ENCODE peak calls at places on chromosomes 7 and 10, in four cellular contexts. One of them, this sample, is unnamed.

GRCh38 chr7:69982197-69982596 is 383.9 kb downstream of the AUTS2 start:
- DNase-seq in thoracic aorta: no peak
- DNase-seq in colonic mucosa: no peak
- DNase-seq in fibroblast of mammary gland: peak
- DNase-seq in this sample: no peak

GRCh38 chr10:120978589-120979252 is 127.6 kb downstream of the WDR11 start:
- DNase-seq in fibroblast of mammary gland: peak
- DNase-seq in colonic mucosa: peak
- DNase-seq in thoracic aorta: no peak
- DNase-seq in this sample: no peak

GRCh38 chr10:88117227-88117626 is 253.8 kb downstream of the PTEN start:
- DNase-seq in colonic mucosa: no peak
- DNase-seq in thoracic aorta: no peak
- DNase-seq in fibroblast of mammary gland: no peak
- DNase-seq in this sample: no peak

GRCh38 chr10:31947144-31947926 is 18.7 kb upstream of the ARHGAP12 start:
- DNase-seq in colonic mucosa: peak
- DNase-seq in fibroblast of mammary gland: peak
- DNase-seq in thoracic aorta: no peak
- DNase-seq in this sample: peak

GRCh38 chr10:72365106-72365505 is 10.4 kb upstream of the DNAJB12 start:
- DNase-seq in thoracic aorta: no peak
- DNase-seq in fibroblast of mammary gland: no peak
- DNase-seq in colonic mucosa: no peak
- DNase-seq in this sample: no peak

GRCh38 chr10:94123253-94123995 is 129.7 kb downstream of the PLCE1 start:
- DNase-seq in colonic mucosa: no peak
- DNase-seq in fibroblast of mammary gland: peak
- DNase-seq in thoracic aorta: no peak
- DNase-seq in this sample: peak

GRCh38 chr10:26478061-26478460 is 39.9 kb downstream of the APBB1IP start:
- DNase-seq in colonic mucosa: no peak
- DNase-seq in fibroblast of mammary gland: no peak
- DNase-seq in thoracic aorta: no peak
- DNase-seq in this sample: no peak

GRCh38 chr10:112628951-112629604 is 182.1 kb downstream of the VTI1A start:
- DNase-seq in fibroblast of mammary gland: no peak
- DNase-seq in thoracic aorta: no peak
- DNase-seq in colonic mucosa: no peak
- DNase-seq in this sample: no peak

GRCh38 chr10:130395248-130395936 is 259.2 kb downstream of the GLRX3 start:
- DNase-seq in thoracic aorta: no peak
- DNase-seq in fibroblast of mammary gland: no peak
- DNase-seq in colonic mucosa: no peak
- DNase-seq in this sample: no peak

GRCh38 chr10:86650151-86650550 is 4.2 kb upstream of the OPN4 start:
- DNase-seq in thoracic aorta: no peak
- DNase-seq in colonic mucosa: no peak
- DNase-seq in fibroblast of mammary gland: no peak
- DNase-seq in this sample: no peak

GRCh38 chr7:151798851-151799428 is 78.0 kb downstream of the PRKAG2 start:
- DNase-seq in thoracic aorta: no peak
- DNase-seq in colonic mucosa: no peak
- DNase-seq in fibroblast of mammary gland: peak
- DNase-seq in this sample: no peak

GRCh38 chr7:142939226-142939910 is at the start of gene LLCFC1:
- DNase-seq in colonic mucosa: no peak
- DNase-seq in fibroblast of mammary gland: no peak
- DNase-seq in thoracic aorta: no peak
- DNase-seq in this sample: peak

GRCh38 chr7:33903770-33904679 is 1.3 kb upstream of the BMPER start:
- DNase-seq in thoracic aorta: no peak
- DNase-seq in colonic mucosa: peak
- DNase-seq in fibroblast of mammary gland: peak
- DNase-seq in this sample: peak

GRCh38 chr7:110595694-110596093 is 495.2 kb upstream of the LRRN3 start:
- DNase-seq in fibroblast of mammary gland: no peak
- DNase-seq in colonic mucosa: no peak
- DNase-seq in thoracic aorta: no peak
- DNase-seq in this sample: no peak
- TF ChIP-seq CTCF in fibroblast of mammary gland: no peak
- TF ChIP-seq CTCF in colonic mucosa: no peak
- TF ChIP-seq CTCF in thoracic aorta: no peak
- TF ChIP-seq CTCF in this sample: no peak

DNA sequence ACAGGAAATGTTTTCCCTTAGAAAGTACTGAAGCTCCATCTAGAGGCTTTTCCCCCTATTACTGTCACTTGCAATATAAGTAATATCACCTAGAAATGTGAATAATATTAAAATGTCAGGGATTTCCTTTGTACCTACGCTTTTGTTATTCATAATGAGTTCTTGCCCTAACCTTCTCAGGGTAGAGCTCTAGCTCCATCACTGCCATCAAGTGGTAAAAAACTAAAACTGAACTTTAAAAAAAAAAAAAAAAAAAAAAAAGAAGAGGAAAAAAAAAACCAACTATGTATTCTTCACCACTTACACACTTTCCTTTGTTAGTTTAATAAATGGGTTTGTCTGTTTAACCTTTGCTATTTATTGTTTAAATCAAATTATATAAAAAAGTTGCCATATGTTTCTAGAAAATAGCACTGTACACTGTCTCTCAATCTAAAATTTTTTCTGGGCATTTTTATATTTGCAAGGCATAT is 49.9 kb downstream of the DNAJC1 start:
- DNase-seq in colonic mucosa: no peak
- DNase-seq in fibroblast of mammary gland: peak
- DNase-seq in thoracic aorta: no peak
- DNase-seq in this sample: no peak
- TF ChIP-seq CTCF in colonic mucosa: peak
- TF ChIP-seq CTCF in fibroblast of mammary gland: peak
- TF ChIP-seq CTCF in thoracic aorta: peak
- TF ChIP-seq CTCF in this sample: no peak

GRCh38 chr10:132940791-132941465 is 1.4 kb downstream of the CFAP46 start:
- DNase-seq in colonic mucosa: no peak
- DNase-seq in thoracic aorta: no peak
- DNase-seq in fibroblast of mammary gland: no peak
- DNase-seq in this sample: no peak

GRCh38 chr10:132941640-132942051 is 724 bp downstream of the CFAP46 start:
- DNase-seq in colonic mucosa: no peak
- DNase-seq in fibroblast of mammary gland: no peak
- DNase-seq in thoracic aorta: no peak
- DNase-seq in this sample: no peak

GRCh38 chr10:132939378-132939955 is 2.9 kb downstream of the CFAP46 start:
- DNase-seq in thoracic aorta: no peak
- DNase-seq in fibroblast of mammary gland: no peak
- DNase-seq in colonic mucosa: no peak
- DNase-seq in this sample: no peak

GRCh38 chr10:132938472-132939329 is 3.7 kb downstream of the CFAP46 start:
- DNase-seq in colonic mucosa: no peak
- DNase-seq in thoracic aorta: no peak
- DNase-seq in fibroblast of mammary gland: no peak
- DNase-seq in this sample: peak

DNA sequence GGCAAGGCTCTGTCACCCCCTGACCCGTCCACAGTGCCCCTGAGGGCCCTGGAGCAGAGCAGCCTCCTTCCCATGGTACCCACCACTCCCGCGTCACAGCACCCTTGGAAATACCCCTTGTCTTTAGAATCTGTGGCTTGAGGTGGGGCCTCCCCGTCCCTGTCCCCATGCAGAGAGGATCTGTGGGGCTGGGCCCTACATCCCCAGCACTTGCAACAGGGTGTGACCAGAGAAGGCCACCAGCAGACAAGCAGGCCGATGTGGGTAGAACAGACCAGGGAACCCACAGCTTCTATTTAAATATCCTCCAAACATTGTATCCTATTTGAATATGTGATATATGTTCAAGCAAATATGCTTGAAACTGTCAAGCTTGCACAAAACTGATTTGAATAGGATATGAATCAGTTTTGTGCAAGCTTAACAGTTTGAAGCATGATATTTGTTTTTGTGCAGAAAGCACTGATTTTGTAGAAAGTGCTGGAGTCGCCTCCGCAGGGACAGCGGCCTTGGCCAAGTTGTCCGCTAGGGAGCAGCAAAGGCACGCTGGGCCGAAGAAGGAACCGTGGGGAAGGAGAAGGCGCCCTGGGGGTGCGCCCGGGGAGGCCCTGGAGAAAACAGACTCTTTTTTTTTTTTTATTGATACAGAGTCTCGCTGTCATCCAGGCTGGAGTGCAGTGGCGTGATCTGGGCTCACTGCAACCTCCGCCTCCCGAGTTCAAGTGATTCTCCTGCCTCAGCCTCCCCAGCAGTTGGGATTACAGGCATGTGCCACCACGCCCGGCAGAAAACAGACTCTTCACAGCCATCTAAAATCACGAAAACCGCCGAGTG is 2.2 kb downstream of the CFAP46 start:
- DNase-seq in fibroblast of mammary gland: peak
- DNase-seq in thoracic aorta: no peak
- DNase-seq in colonic mucosa: peak
- DNase-seq in this sample: peak
- TF ChIP-seq CTCF in fibroblast of mammary gland: peak
- TF ChIP-seq CTCF in thoracic aorta: peak
- TF ChIP-seq CTCF in colonic mucosa: peak
- TF ChIP-seq CTCF in this sample: peak

GRCh38 chr7:50628469-50629084 is 63.4 kb upstream of the DDC start:
- DNase-seq in thoracic aorta: no peak
- DNase-seq in fibroblast of mammary gland: no peak
- DNase-seq in colonic mucosa: no peak
- DNase-seq in this sample: no peak
- TF ChIP-seq CTCF in thoracic aorta: no peak
- TF ChIP-seq CTCF in fibroblast of mammary gland: no peak
- TF ChIP-seq CTCF in colonic mucosa: no peak
- TF ChIP-seq CTCF in this sample: no peak

GRCh38 chr10:124156524-124157225 is 63.3 kb upstream of the CHST15 start:
- DNase-seq in colonic mucosa: no peak
- DNase-seq in fibroblast of mammary gland: no peak
- DNase-seq in thoracic aorta: no peak
- DNase-seq in this sample: peak
- TF ChIP-seq CTCF in colonic mucosa: no peak
- TF ChIP-seq CTCF in fibroblast of mammary gland: no peak
- TF ChIP-seq CTCF in thoracic aorta: no peak
- TF ChIP-seq CTCF in this sample: no peak

DNA sequence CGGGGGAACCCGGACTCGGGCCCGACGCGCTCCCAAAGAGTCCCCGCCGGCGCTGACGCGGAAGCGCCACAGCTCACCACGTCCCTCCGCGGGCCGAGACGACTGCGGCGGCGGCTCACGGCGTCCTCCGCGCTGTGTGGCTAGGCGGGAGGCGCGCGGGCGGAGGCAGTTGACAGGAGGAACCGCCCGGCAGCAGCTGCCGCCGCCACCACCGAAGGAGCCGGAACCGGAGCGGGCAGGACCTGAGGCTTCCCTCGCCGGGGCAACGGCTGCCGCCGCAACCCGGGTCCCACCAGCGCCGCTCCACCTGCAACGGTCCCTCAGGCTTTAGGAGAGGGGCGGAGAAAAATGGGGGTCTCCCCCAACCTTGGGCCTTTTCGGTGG is 334 bp downstream of the ZNF800 start:
- DNase-seq in fibroblast of mammary gland: peak
- DNase-seq in thoracic aorta: peak
- DNase-seq in colonic mucosa: peak
- DNase-seq in this sample: peak
- TF ChIP-seq CTCF in fibroblast of mammary gland: no peak
- TF ChIP-seq CTCF in thoracic aorta: no peak
- TF ChIP-seq CTCF in colonic mucosa: no peak
- TF ChIP-seq CTCF in this sample: no peak

GRCh38 chr7:140673063-140673769 is 471 bp downstream of the ADCK2 start:
- DNase-seq in colonic mucosa: peak
- DNase-seq in fibroblast of mammary gland: no peak
- DNase-seq in thoracic aorta: no peak
- DNase-seq in this sample: peak
- TF ChIP-seq CTCF in colonic mucosa: no peak
- TF ChIP-seq CTCF in fibroblast of mammary gland: no peak
- TF ChIP-seq CTCF in thoracic aorta: no peak
- TF ChIP-seq CTCF in this sample: no peak

This sample was measured in Calu3.